ENCODE peak calls at places on chromosomes 13 and 19, in ten cellular contexts. Y is T-helper 17 cell; C is A549; W is colonic mucosa; N is HFF-Myc; O is heart left ventricle; B is NCI-H524; D is cardiac septum; L is DND-41; U is stimulated activated CD4-positive, alpha-beta T cell treated with anti-CD3 and anti-CD28 coated beads, Interleukin-15, amount 100 ng/mL, for 1 hour. G is an unnamed sample.

GRCh38 chr13:99354371-99354951 is 47.3 kb upstream of the GPR183 start:
- DNase-seq in Y (no peak), C (no peak), W (no peak), N (no peak), O (no peak), B (no peak), D (peak), L (no peak), U (no peak), G (peak)

GRCh38 chr19:29531458-29532025 is 5.7 kb downstream of the VSTM2B start:
- DNase-seq in Y (no peak), C (no peak), W (no peak), N (no peak), O (peak), B (no peak), D (peak), L (no peak), U (no peak), G (no peak)

GRCh38 chr13:112783946-112784500 is 94.2 kb downstream of the ATP11A start:
- DNase-seq in Y (no peak), C (no peak), W (no peak), N (no peak), O (no peak), B (no peak), D (no peak), L (no peak), U (no peak), G (no peak)

GRCh38 chr13:79525051-79525450 is 44.1 kb downstream of the NDFIP2 start:
- DNase-seq in Y (no peak), C (no peak), W (no peak), N (no peak), O (no peak), B (no peak), D (no peak), L (no peak), U (no peak), G (no peak)

GRCh38 chr13:23516190-23516589 is 54.0 kb upstream of the TNFRSF19 start:
- DNase-seq in Y (no peak), C (no peak), W (no peak), N (no peak), O (no peak), B (no peak), D (no peak), L (no peak), U (no peak), G (no peak)

GRCh38 chr19:1446713-1447564 is 3.0 kb upstream of the APC2 start:
- DNase-seq in Y (no peak), C (no peak), W (no peak), N (no peak), O (peak), B (no peak), D (no peak), L (no peak), U (no peak), G (no peak)

GRCh38 chr19:3467437-3468198 is 12.7 kb downstream of the SMIM24 start:
- DNase-seq in Y (no peak), C (no peak), W (no peak), N (no peak), O (no peak), B (no peak), D (no peak), L (no peak), U (no peak), G (no peak)

GRCh38 chr13:81480634-81481033 is 1139.7 kb upstream of the SPRY2 start:
- DNase-seq in Y (no peak), C (peak), W (no peak), N (no peak), O (no peak), B (no peak), D (no peak), L (no peak), U (no peak), G (peak)

GRCh38 chr13:50573046-50573445 is 270.4 kb downstream of the DLEU7 start:
- DNase-seq in Y (no peak), C (no peak), W (no peak), N (no peak), O (no peak), B (no peak), D (no peak), L (no peak), U (no peak), G (no peak)

GRCh38 chr19:45496349-45496953 is 396 bp downstream of the RTN2 start:
- DNase-seq in Y (no peak), C (no peak), W (peak), N (no peak), O (peak), B (no peak), D (peak), L (peak), U (no peak), G (peak)

GRCh38 chr13:77915676-77916075 is 3.0 kb downstream of the EDNRB start:
- DNase-seq in Y (no peak), C (no peak), W (no peak), N (no peak), O (no peak), B (no peak), D (no peak), L (no peak), U (no peak), G (no peak)

GRCh38 chr13:80040219-80040976 is 300.5 kb downstream of the SPRY2 start:
- DNase-seq in Y (no peak), C (peak), W (peak), N (peak), O (no peak), B (no peak), D (no peak), L (no peak), U (no peak), G (peak)

GRCh38 chr13:114097893-114098688 is 34.3 kb downstream of the RASA3 start:
- DNase-seq in Y (no peak), C (no peak), W (no peak), N (no peak), O (peak), B (no peak), D (peak), L (no peak), U (no peak), G (no peak)

GRCh38 chr19:47158367-47158791 is 27.7 kb downstream of the SAE1 start:
- DNase-seq in Y (no peak), C (no peak), W (peak), N (no peak), O (no peak), B (no peak), D (no peak), L (no peak), U (no peak), G (no peak)

GRCh38 chr19:17577698-17578097 is 22.2 kb downstream of the COLGALT1 start:
- DNase-seq in Y (no peak), C (no peak), W (no peak), N (no peak), O (no peak), B (no peak), D (no peak), L (no peak), U (no peak), G (no peak)

GRCh38 chr19:45676851-45677263 is 8.8 kb downstream of the GIPR start:
- DNase-seq in Y (peak), C (no peak), W (peak), N (no peak), O (no peak), B (no peak), D (no peak), L (no peak), U (peak), G (no peak)

GRCh38 chr13:96214804-96215445 is 125.0 kb downstream of the HS6ST3 start:
- DNase-seq in Y (no peak), C (peak), W (no peak), N (no peak), O (no peak), B (no peak), D (no peak), L (peak), U (no peak), G (no peak)

GRCh38 chr13:29423050-29423449 is 172.4 kb downstream of the SLC7A1 start:
- DNase-seq in Y (no peak), C (no peak), W (no peak), N (no peak), O (no peak), B (no peak), D (no peak), L (no peak), U (no peak), G (no peak)

GRCh38 chr19:1151917-1152601 is 22.0 kb downstream of the SBNO2 start:
- DNase-seq in Y (no peak), C (no peak), W (no peak), N (no peak), O (peak), B (no peak), D (peak), L (no peak), U (no peak), G (no peak)

GRCh38 chr19:43524922-43525835 is 1.8 kb downstream of the ETHE1 start:
- DNase-seq in Y (no peak), C (peak), W (peak), N (no peak), O (peak), B (no peak), D (no peak), L (no peak), U (no peak), G (peak)

GRCh38 chr19:2246801-2247361 is 2.2 kb upstream of the AMH start:
- DNase-seq in Y (no peak), C (peak), W (no peak), N (no peak), O (peak), B (no peak), D (no peak), L (no peak), U (no peak), G (peak)

GRCh38 chr19:4130635-4131438 is 6.9 kb upstream of the MAP2K2 start:
- DNase-seq in Y (no peak), C (peak), W (no peak), N (peak), O (no peak), B (no peak), D (no peak), L (no peak), U (no peak), G (peak)

GRCh38 chr13:97116754-97117153 is 105.4 kb upstream of the MBNL2 start:
- DNase-seq in Y (no peak), C (no peak), W (no peak), N (no peak), O (no peak), B (no peak), D (no peak), L (no peak), U (no peak), G (peak)

GRCh38 chr19:57648336-57649003 is 15.5 kb downstream of the ZNF211 start:
- DNase-seq in Y (no peak), C (no peak), W (no peak), N (no peak), O (no peak), B (peak), D (no peak), L (no peak), U (no peak), G (no peak)

GRCh38 chr19:45187421-45188100 is 9.0 kb downstream of the BLOC1S3 start:
- DNase-seq in Y (no peak), C (no peak), W (no peak), N (no peak), O (peak), B (no peak), D (no peak), L (peak), U (no peak), G (peak)